ENCODE peak calls at places on chromosomes 7 and 10, in seven cellular contexts. C is bronchial epithelial cell, K is endothelial cell of umbilical vein, G is amniotic epithelial cell, B is T-helper 9 cell, R is mucosa of gallbladder, F is EL. P is an unnamed sample.

GRCh38 chr7:33888206-33888605 is 17.1 kb upstream of the BMPER start:
- DNase-seq in R (no peak), B (no peak), F (peak), K (no peak), C (no peak), G (no peak), P (no peak)

GRCh38 chr10:24561453-24561852 is 162.2 kb downstream of the ARHGAP21 start:
- DNase-seq in B (no peak), R (no peak), K (no peak), G (peak), F (no peak), C (peak), P (no peak)

GRCh38 chr10:113552723-113553122 is at the start of gene HABP2:
- DNase-seq in F (no peak), R (peak), B (no peak), G (no peak), K (no peak), C (no peak), P (peak)

GRCh38 chr7:54812747-54813146 is 53.7 kb upstream of the SEC61G start:
- DNase-seq in F (no peak), R (no peak), B (no peak), G (no peak), C (no peak), K (no peak), P (no peak)

GRCh38 chr10:99280472-99280871 is 44.8 kb upstream of the HPSE2 start:
- DNase-seq in B (no peak), C (peak), K (no peak), G (no peak), F (no peak), R (no peak), P (no peak)

GRCh38 chr10:26112532-26112931 is 104.0 kb upstream of the GAD2 start:
- DNase-seq in K (no peak), C (no peak), R (no peak), B (no peak), G (no peak), F (peak), P (no peak)

GRCh38 chr10:103636996-103637395 is 143.5 kb downstream of the NEURL1 start:
- DNase-seq in F (no peak), R (no peak), G (no peak), C (no peak), K (no peak), B (no peak), P (no peak)

GRCh38 chr10:59319854-59320253 is 42.5 kb downstream of the FAM13C start:
- DNase-seq in K (no peak), R (no peak), C (no peak), F (no peak), G (no peak), B (no peak), P (no peak)

GRCh38 chr7:17719998-17720397 is 220.3 kb downstream of the SNX13 start:
- DNase-seq in G (no peak), R (no peak), F (no peak), C (peak), K (no peak), B (no peak), P (no peak)

GRCh38 chr10:69413221-69413865 is 3.4 kb downstream of the TACR2 start:
- DNase-seq in C (peak), B (no peak), R (peak), F (peak), K (peak), G (peak), P (peak)

GRCh38 chr7:26298432-26299058 is 6.9 kb downstream of the SNX10 start:
- DNase-seq in C (no peak), G (no peak), R (no peak), K (no peak), F (no peak), B (no peak), P (no peak)

P was measured in lung microvascular endothelial cell.